ENCODE peak calls at places on chromosomes 3 and 15, in five cellular contexts. N is activated T-helper 1 cell treated with Interleukin-2 at 50 U/mL for 16 hours, O is A673, S is AG09309, K is fibroblast of the aortic adventitia. V is an unnamed sample.

GRCh38 chr3:197749601-197750395 is at the start of gene FYTTD1:
- DNase-seq in S (no peak), K (peak; percentile 80), O (peak; percentile 95), N (peak; percentile 88), V (peak; percentile 96)

GRCh38 chr15:82168296-82168695 is 94.2 kb downstream of the EFL1 start:
- DNase-seq in N (no peak), K (no peak), S (no peak), O (no peak), V (no peak)

GRCh38 chr15:60840703-60841411 is 361.9 kb upstream of the ICE2 start:
- DNase-seq in K (no peak), O (no peak), S (no peak), N (peak; percentile 25), V (no peak)

GRCh38 chr15:99992611-99993231 is 259.5 kb upstream of the LYSMD4 start:
- DNase-seq in K (no peak), N (no peak), O (no peak), S (no peak), V (peak; percentile 82)

GRCh38 chr3:106963446-106963845 is 413.8 kb upstream of the CCDC54 start:
- DNase-seq in N (no peak), K (peak; percentile 66), O (no peak), S (peak; percentile 17), V (no peak)

GRCh38 chr3:46852329-46852720 is 10.9 kb downstream of the MYL3 start:
- DNase-seq in S (no peak), N (no peak), O (no peak), K (no peak), V (peak; percentile 66)

GRCh38 chr3:178202199-178202598 is 334.0 kb upstream of the KCNMB2 start:
- DNase-seq in N (no peak), S (no peak), O (peak; percentile 43), K (no peak), V (no peak)

GRCh38 chr3:173275740-173276139 is 121.8 kb upstream of the NLGN1 start:
- DNase-seq in K (no peak), S (no peak), N (no peak), O (peak; percentile 59), V (no peak)

GRCh38 chr3:5806192-5806591 is 618.7 kb downstream of the EDEM1 start:
- DNase-seq in K (no peak), S (no peak), O (peak; percentile 63), N (no peak), V (no peak)

GRCh38 chr15:95609096-95609495 is 721.4 kb upstream of the NR2F2 start:
- DNase-seq in N (no peak), O (no peak), S (no peak), K (no peak), V (no peak)

GRCh38 chr3:149999421-149999820 is 28.7 kb upstream of the PFN2 start:
- DNase-seq in O (no peak), S (no peak), N (no peak), K (no peak), V (no peak)

GRCh38 chr15:63891079-63891762 is 57.5 kb upstream of the HERC1 start:
- DNase-seq in K (peak; percentile 75), N (peak; percentile 51), O (peak; percentile 87), S (peak; percentile 28), V (peak; percentile 66)

GRCh38 chr3:30597769-30598134 is 8.6 kb upstream of the TGFBR2 start:
- DNase-seq in O (no peak), S (no peak), K (no peak), N (no peak), V (no peak)

GRCh38 chr15:31271706-31272557 is 54.7 kb upstream of the KLF13 start:
- DNase-seq in S (no peak), O (no peak), N (no peak), K (no peak), V (no peak)

GRCh38 chr3:131091768-131092167 is 65.1 kb downstream of the NEK11 start:
- DNase-seq in K (no peak), O (peak; percentile 5), N (no peak), S (no peak), V (no peak)

GRCh38 chr3:94433811-94434210 is 370.9 kb downstream of the NSUN3 start:
- DNase-seq in K (peak; percentile 43), N (no peak), S (no peak), O (no peak), V (no peak)

GRCh38 chr3:155895379-155895900 is 25.0 kb downstream of the GMPS start:
- DNase-seq in S (no peak), O (no peak), N (no peak), K (no peak), V (no peak)

GRCh38 chr3:185400340-185400667 is 37.4 kb downstream of the MAP3K13 start:
- DNase-seq in S (no peak), O (no peak), N (no peak), K (no peak), V (no peak)

GRCh38 chr15:37981781-37982180 is 47.3 kb downstream of the TMCO5A start:
- DNase-seq in S (peak; percentile 13), K (peak; percentile 43), N (no peak), O (peak; percentile 31), V (no peak)

GRCh38 chr3:85081191-85081895 is 122.6 kb downstream of the CADM2 start:
- DNase-seq in S (no peak), K (no peak), O (peak; percentile 2), N (no peak), V (no peak)

GRCh38 chr3:69683076-69683806 is 56.0 kb upstream of the MITF start:
- DNase-seq in O (no peak), S (no peak), K (no peak), N (no peak), V (no peak)

GRCh38 chr3:109440353-109440752 is 103.0 kb upstream of the DPPA4 start:
- DNase-seq in K (no peak), O (no peak), S (no peak), N (no peak), V (no peak)

GRCh38 chr3:163043074-163043473 is 1546.5 kb downstream of the OTOL1 start:
- DNase-seq in S (no peak), K (peak; percentile 4), O (peak; percentile 37), N (no peak), V (no peak)

GRCh38 chr3:31105011-31105410 is 210.6 kb upstream of the GADL1 start:
- DNase-seq in S (no peak), O (no peak), N (no peak), K (no peak), V (no peak)

GRCh38 chr3:76565496-76566210 is 474.2 kb upstream of the ROBO2 start:
- DNase-seq in K (no peak), N (no peak), O (no peak), S (no peak), V (no peak)

GRCh38 chr3:39185959-39186691 is 6.3 kb downstream of the XIRP1 start:
- DNase-seq in N (no peak), S (no peak), O (no peak), K (no peak), V (peak; percentile 50)

GRCh38 chr3:178352300-178353021 is 183.8 kb upstream of the KCNMB2 start:
- DNase-seq in N (no peak), K (peak; percentile 91), O (peak; percentile 87), S (peak; percentile 67), V (no peak)

GRCh38 chr3:186073641-186074040 is 35.2 kb downstream of the ETV5 start:
- DNase-seq in O (no peak), S (no peak), N (no peak), K (no peak), V (no peak)

V was measured in chondrocyte.